ENCODE peak calls at places on chromosomes 1 and 21, in six cellular contexts. One of them, this sample, is unnamed.

GRCh38 chr1:224506141-224506814 is 71.7 kb upstream of the WDR26 start:
- DNase-seq in keratinocyte: no peak
- DNase-seq in heart right ventricle: no peak
- DNase-seq in AG04450: no peak
- DNase-seq in suprapubic skin: no peak
- DNase-seq in RWPE1: no peak
- DNase-seq in this sample: no peak

GRCh38 chr1:238681451-238681850 is 704.9 kb upstream of the CHRM3 start:
- DNase-seq in keratinocyte: no peak
- DNase-seq in heart right ventricle: no peak
- DNase-seq in AG04450: no peak
- DNase-seq in suprapubic skin: no peak
- DNase-seq in RWPE1: no peak
- DNase-seq in this sample: peak

GRCh38 chr1:179052776-179053175 is 27.1 kb downstream of the FAM20B start:
- DNase-seq in keratinocyte: no peak
- DNase-seq in heart right ventricle: no peak
- DNase-seq in AG04450: no peak
- DNase-seq in suprapubic skin: no peak
- DNase-seq in RWPE1: no peak
- DNase-seq in this sample: no peak

GRCh38 chr21:30206551-30207251 is 9.2 kb downstream of the CLDN8 start:
- DNase-seq in keratinocyte: peak
- DNase-seq in heart right ventricle: no peak
- DNase-seq in AG04450: no peak
- DNase-seq in suprapubic skin: no peak
- DNase-seq in RWPE1: peak
- DNase-seq in this sample: peak

GRCh38 chr1:97919568-97920261 is 1.1 kb downstream of the DPYD start:
- DNase-seq in keratinocyte: no peak
- DNase-seq in heart right ventricle: no peak
- DNase-seq in AG04450: no peak
- DNase-seq in suprapubic skin: no peak
- DNase-seq in RWPE1: peak
- DNase-seq in this sample: no peak

GRCh38 chr1:170903961-170904360 is 31.4 kb upstream of the MROH9 start:
- DNase-seq in keratinocyte: no peak
- DNase-seq in heart right ventricle: no peak
- DNase-seq in AG04450: no peak
- DNase-seq in suprapubic skin: no peak
- DNase-seq in RWPE1: no peak
- DNase-seq in this sample: no peak

GRCh38 chr1:215845224-215845902 is 278.3 kb downstream of the KCTD3 start:
- DNase-seq in keratinocyte: no peak
- DNase-seq in heart right ventricle: no peak
- DNase-seq in AG04450: peak
- DNase-seq in suprapubic skin: no peak
- DNase-seq in RWPE1: no peak
- DNase-seq in this sample: peak

GRCh38 chr1:110674337-110675059 is at the start of gene KCNA3:
- DNase-seq in keratinocyte: no peak
- DNase-seq in heart right ventricle: peak
- DNase-seq in AG04450: no peak
- DNase-seq in suprapubic skin: no peak
- DNase-seq in RWPE1: no peak
- DNase-seq in this sample: no peak

GRCh38 chr1:20721117-20722061 is 3.6 kb upstream of the KIF17 start:
- DNase-seq in keratinocyte: no peak
- DNase-seq in heart right ventricle: no peak
- DNase-seq in AG04450: no peak
- DNase-seq in suprapubic skin: peak
- DNase-seq in RWPE1: no peak
- DNase-seq in this sample: no peak

GRCh38 chr1:110021285-110021684 is 13.1 kb upstream of the STRIP1 start:
- DNase-seq in keratinocyte: no peak
- DNase-seq in heart right ventricle: no peak
- DNase-seq in AG04450: no peak
- DNase-seq in suprapubic skin: no peak
- DNase-seq in RWPE1: no peak
- DNase-seq in this sample: peak

DNA sequence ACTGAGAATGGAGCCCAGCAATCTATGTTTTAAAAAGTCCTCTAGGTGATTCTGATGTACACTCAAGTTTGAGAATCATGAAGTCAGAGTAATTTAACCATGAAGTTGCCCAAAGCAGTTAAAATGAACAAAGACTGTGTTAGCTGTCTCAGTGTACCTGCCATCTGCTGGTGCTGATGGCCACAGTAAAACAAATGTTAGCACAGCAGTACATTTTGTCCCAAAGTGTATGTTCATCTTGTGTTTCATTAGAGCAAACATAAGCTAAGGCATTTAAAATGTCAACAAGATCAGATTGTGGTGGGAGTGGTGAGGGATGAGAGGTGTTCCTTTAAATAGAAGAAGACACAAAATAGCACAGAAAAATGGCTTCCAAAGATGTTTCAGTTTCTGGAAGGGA is 31.1 kb downstream of the FYB2 start:
- DNase-seq in keratinocyte: no peak
- DNase-seq in heart right ventricle: no peak
- DNase-seq in AG04450: no peak
- DNase-seq in suprapubic skin: no peak
- DNase-seq in RWPE1: no peak
- DNase-seq in this sample: no peak
- H3K27ac ChIP-seq in keratinocyte: no peak
- H3K27ac ChIP-seq in heart right ventricle: no peak
- H3K27ac ChIP-seq in AG04450: no peak
- H3K27ac ChIP-seq in suprapubic skin: no peak
- H3K27ac ChIP-seq in RWPE1: no peak
- H3K27ac ChIP-seq in this sample: no peak

GRCh38 chr1:182664281-182664680 is 20.1 kb downstream of the RGS8 start:
- DNase-seq in keratinocyte: no peak
- DNase-seq in heart right ventricle: no peak
- DNase-seq in AG04450: no peak
- DNase-seq in suprapubic skin: no peak
- DNase-seq in RWPE1: no peak
- DNase-seq in this sample: no peak

GRCh38 chr1:182666736-182667135 is 17.7 kb downstream of the RGS8 start:
- DNase-seq in keratinocyte: no peak
- DNase-seq in heart right ventricle: no peak
- DNase-seq in AG04450: no peak
- DNase-seq in suprapubic skin: no peak
- DNase-seq in RWPE1: no peak
- DNase-seq in this sample: no peak

GRCh38 chr1:182658055-182658454 is 26.3 kb downstream of the RGS8 start:
- DNase-seq in keratinocyte: no peak
- DNase-seq in heart right ventricle: no peak
- DNase-seq in AG04450: no peak
- DNase-seq in suprapubic skin: no peak
- DNase-seq in RWPE1: no peak
- DNase-seq in this sample: no peak

GRCh38 chr1:182657026-182657425 is 27.4 kb downstream of the RGS8 start:
- DNase-seq in keratinocyte: no peak
- DNase-seq in heart right ventricle: no peak
- DNase-seq in AG04450: no peak
- DNase-seq in suprapubic skin: no peak
- DNase-seq in RWPE1: no peak
- DNase-seq in this sample: no peak

DNA sequence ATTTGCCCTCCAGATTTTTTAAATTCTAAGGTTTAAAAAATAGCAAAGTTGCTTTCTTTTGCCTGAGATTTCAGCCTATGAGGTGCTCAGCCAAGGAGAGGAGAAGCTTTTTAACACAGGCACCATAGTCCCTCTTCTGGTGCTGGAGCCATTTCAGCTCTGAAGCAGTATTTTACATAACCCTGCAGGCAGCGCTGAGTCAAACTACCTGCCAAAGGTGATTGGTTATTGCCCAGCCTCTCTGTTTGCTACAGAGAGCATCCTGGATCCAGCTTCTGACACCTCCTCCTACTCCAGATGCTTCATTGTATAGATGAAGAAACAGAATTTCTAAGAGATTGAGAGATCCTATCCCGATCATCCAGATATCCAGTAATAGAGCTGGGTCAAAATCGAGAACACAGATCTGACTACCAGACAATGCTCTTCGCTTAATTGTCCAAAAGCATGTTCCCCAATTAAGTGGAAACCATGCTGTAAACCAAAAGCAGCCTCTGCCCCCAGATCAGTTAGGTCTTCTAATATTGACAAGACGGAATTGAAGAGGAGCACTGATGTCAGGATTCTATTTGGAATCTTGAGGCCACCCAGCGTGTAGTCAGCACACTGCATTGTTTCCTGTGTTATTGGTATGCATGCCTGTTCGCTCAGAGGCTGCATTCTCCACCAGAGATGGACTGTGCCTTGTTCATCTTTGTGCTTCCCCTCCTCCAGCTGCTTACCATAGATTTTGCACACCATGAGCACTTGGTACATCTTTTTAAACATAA is 22.1 kb downstream of the RGS8 start:
- DNase-seq in keratinocyte: no peak
- DNase-seq in heart right ventricle: no peak
- DNase-seq in AG04450: no peak
- DNase-seq in suprapubic skin: no peak
- DNase-seq in RWPE1: no peak
- DNase-seq in this sample: peak
- TF ChIP-seq CTCF in keratinocyte: no peak
- TF ChIP-seq CTCF in heart right ventricle: no peak
- TF ChIP-seq CTCF in AG04450: no peak
- TF ChIP-seq CTCF in suprapubic skin: no peak
- TF ChIP-seq CTCF in RWPE1: no peak
- TF ChIP-seq CTCF in this sample: no peak

DNA sequence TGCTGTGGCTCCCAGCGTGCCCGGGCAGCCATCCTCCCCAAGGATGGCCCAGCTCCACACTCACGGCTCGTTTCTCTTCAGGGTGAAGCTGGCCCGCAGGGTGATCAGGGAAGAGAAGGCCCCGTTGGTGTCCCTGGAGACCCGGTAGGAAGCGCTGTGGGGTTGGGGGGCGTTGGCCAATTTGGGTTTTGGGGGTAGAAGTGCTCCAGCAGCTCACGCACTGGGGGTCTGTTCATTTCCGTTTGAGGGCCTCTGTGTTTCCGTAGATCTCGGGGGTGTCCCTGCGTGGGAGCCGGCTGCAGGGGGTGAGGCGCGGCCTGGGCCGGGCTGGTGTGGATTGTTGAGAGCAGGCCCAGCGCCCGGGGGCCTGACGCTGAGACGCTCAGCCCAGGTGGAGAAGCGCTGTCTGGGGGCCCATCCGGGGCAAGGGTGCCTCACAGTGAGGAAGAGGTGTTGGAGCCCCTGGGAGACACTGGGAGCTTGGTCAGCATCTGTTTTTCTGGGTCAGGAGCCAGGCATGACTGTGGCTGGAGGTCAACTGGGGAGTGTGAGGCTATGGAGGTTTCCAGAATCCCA is 12.6 kb downstream of the COL6A1 start:
- DNase-seq in keratinocyte: no peak
- DNase-seq in heart right ventricle: peak
- DNase-seq in AG04450: no peak
- DNase-seq in suprapubic skin: peak
- DNase-seq in RWPE1: no peak
- DNase-seq in this sample: no peak
- H3K27ac ChIP-seq in keratinocyte: no peak
- H3K27ac ChIP-seq in heart right ventricle: peak
- H3K27ac ChIP-seq in AG04450: peak
- H3K27ac ChIP-seq in suprapubic skin: peak
- H3K27ac ChIP-seq in RWPE1: peak
- H3K27ac ChIP-seq in this sample: no peak

GRCh38 chr1:190193508-190193907 is 284.2 kb downstream of the BRINP3 start:
- DNase-seq in keratinocyte: no peak
- DNase-seq in heart right ventricle: no peak
- DNase-seq in AG04450: no peak
- DNase-seq in suprapubic skin: no peak
- DNase-seq in RWPE1: no peak
- DNase-seq in this sample: no peak
- TF ChIP-seq CTCF in keratinocyte: no peak
- TF ChIP-seq CTCF in heart right ventricle: no peak
- TF ChIP-seq CTCF in AG04450: no peak
- TF ChIP-seq CTCF in suprapubic skin: no peak
- TF ChIP-seq CTCF in RWPE1: no peak
- TF ChIP-seq CTCF in this sample: no peak